ENCODE peak calls at places on chromosomes 16 and 17, in ten cellular contexts. R, W, A, V, U, H, Z, B, L and Y are unnamed samples.

GRCh38 chr17:38511126-38512108 is 83.2 kb downstream of the ARHGAP23 start:
- DNase-seq in A (no peak), V (peak), H (peak), U (no peak), W (no peak), B (no peak), Z (no peak), R (no peak), L (no peak), Y (peak)

GRCh38 chr17:47281246-47281645 is 27.6 kb downstream of the ITGB3 start:
- DNase-seq in W (no peak), H (no peak), U (no peak), A (no peak), Z (no peak), R (no peak), V (no peak), L (no peak), B (no peak), Y (no peak)

GRCh38 chr17:58332720-58333395 is 4.3 kb upstream of the TSPOAP1 start:
- DNase-seq in R (no peak), V (no peak), H (no peak), Z (no peak), W (no peak), B (peak), A (peak), U (no peak), L (peak), Y (no peak)

GRCh38 chr17:7885357-7886226 is 3.0 kb upstream of the CHD3 start:
- DNase-seq in R (no peak), B (peak), Z (no peak), H (peak), A (peak), W (peak), U (peak), L (peak), V (peak), Y (peak)

GRCh38 chr17:39563476-39563875 is 44.2 kb downstream of the NEUROD2 start:
- DNase-seq in R (no peak), U (no peak), V (no peak), H (no peak), W (no peak), B (no peak), Z (peak), L (no peak), A (no peak), Y (peak)

GRCh38 chr17:67032985-67033384 is 11.4 kb upstream of the CACNG1 start:
- DNase-seq in B (no peak), A (no peak), W (no peak), V (no peak), L (no peak), Z (no peak), H (no peak), R (no peak), U (no peak), Y (no peak)

GRCh38 chr16:20004931-20005330 is 68.8 kb downstream of the GPR139 start:
- DNase-seq in Z (no peak), U (no peak), V (no peak), R (no peak), W (no peak), B (no peak), H (no peak), A (no peak), L (no peak), Y (no peak)

GRCh38 chr16:69610356-69610755 is 44.6 kb downstream of the NFAT5 start:
- DNase-seq in B (no peak), Z (no peak), U (no peak), W (no peak), L (no peak), V (no peak), R (no peak), H (no peak), A (no peak), Y (no peak)

GRCh38 chr17:53765609-53766008 is 57.1 kb upstream of the KIF2B start:
- DNase-seq in Z (no peak), V (no peak), A (no peak), R (no peak), U (no peak), H (no peak), B (no peak), W (no peak), L (no peak), Y (no peak)

GRCh38 chr17:6471531-6472465 is 27.5 kb downstream of the PIMREG start:
- DNase-seq in R (no peak), U (no peak), V (peak), H (peak), A (no peak), Z (no peak), L (no peak), B (no peak), W (no peak), Y (peak)

GRCh38 chr17:48259710-48260291 is 152.2 kb downstream of the SNX11 start:
- DNase-seq in B (no peak), L (peak), R (no peak), A (no peak), V (no peak), H (no peak), Z (no peak), W (peak), U (peak), Y (peak)

GRCh38 chr16:69241911-69242310 is 54.9 kb downstream of the SNTB2 start:
- DNase-seq in U (no peak), H (no peak), A (no peak), W (no peak), B (no peak), V (no peak), R (no peak), Z (no peak), L (no peak), Y (peak)

GRCh38 chr16:56257260-56257659 is 66.0 kb downstream of the GNAO1 start:
- DNase-seq in A (peak), R (no peak), V (peak), H (no peak), U (peak), L (no peak), W (no peak), Z (peak), B (no peak), Y (no peak)

GRCh38 chr17:2406903-2407790 is 6.3 kb upstream of the MNT start:
- DNase-seq in R (peak), V (no peak), L (no peak), B (no peak), H (peak), W (no peak), U (no peak), Z (no peak), A (peak), Y (peak)

GRCh38 chr17:18224053-18224427 is 1.4 kb upstream of the LLGL1 start:
- DNase-seq in W (no peak), R (no peak), V (no peak), A (no peak), L (no peak), B (no peak), Z (no peak), U (no peak), H (no peak), Y (no peak)

GRCh38 chr16:71537643-71538042 is 11.4 kb downstream of the CHST4 start:
- DNase-seq in U (peak), L (peak), B (no peak), V (no peak), W (no peak), H (peak), Z (no peak), A (no peak), R (no peak), Y (peak)

GRCh38 chr16:87303962-87304521 is 13.2 kb downstream of the C16orf95 start:
- DNase-seq in R (no peak), L (no peak), Z (no peak), B (no peak), V (no peak), H (no peak), U (no peak), W (no peak), A (no peak), Y (no peak)

GRCh38 chr16:75488322-75488721 is 6.9 kb downstream of the CHST6 start:
- DNase-seq in A (no peak), R (no peak), U (no peak), L (no peak), V (no peak), Z (no peak), H (no peak), W (no peak), B (no peak), Y (no peak)

GRCh38 chr16:66026211-66026610 is 340.3 kb upstream of the CDH5 start:
- DNase-seq in V (no peak), L (peak), B (no peak), A (no peak), R (no peak), Z (peak), W (peak), H (no peak), U (peak), Y (peak)

GRCh38 chr16:80071964-80072363 is 468.8 kb upstream of the DYNLRB2 start:
- DNase-seq in L (no peak), W (no peak), Z (no peak), R (no peak), U (no peak), B (no peak), H (no peak), A (no peak), V (no peak), Y (no peak)

GRCh38 chr16:10964891-10965326 is 20.5 kb downstream of the CLEC16A start:
- DNase-seq in H (no peak), Z (no peak), U (no peak), B (peak), L (no peak), R (no peak), A (no peak), V (no peak), W (no peak), Y (no peak)

GRCh38 chr17:79650283-79650682 is 39.4 kb upstream of the RBFOX3 start:
- DNase-seq in R (no peak), B (no peak), H (no peak), W (no peak), A (no peak), L (no peak), U (no peak), Z (no peak), V (no peak), Y (no peak)

GRCh38 chr17:41271858-41272257 is 3.6 kb upstream of the KRTAP9-7 start:
- DNase-seq in R (no peak), H (no peak), U (no peak), W (no peak), L (no peak), Z (no peak), V (no peak), A (no peak), B (no peak), Y (no peak)

GRCh38 chr16:49283376-49284049 is 1.9 kb upstream of the CBLN1 start:
- DNase-seq in B (no peak), H (no peak), U (no peak), A (no peak), V (no peak), L (no peak), R (no peak), W (no peak), Z (no peak), Y (no peak)

GRCh38 chr16:46883353-46883689 is 841 bp upstream of the GPT2 start:
- DNase-seq in W (peak), U (peak), H (no peak), V (no peak), L (no peak), A (no peak), B (no peak), R (no peak), Z (no peak), Y (no peak)

GRCh38 chr16:57813466-57813865 is 11.2 kb upstream of the KIFC3 start:
- DNase-seq in R (no peak), V (no peak), B (no peak), U (no peak), A (no peak), L (no peak), W (no peak), Z (no peak), H (no peak), Y (no peak)

GRCh38 chr16:68504066-68504465 is 35.0 kb upstream of the ZFP90 start:
- DNase-seq in Z (no peak), L (no peak), U (no peak), B (no peak), A (no peak), V (no peak), R (no peak), W (no peak), H (no peak), Y (no peak)

GRCh38 chr16:19105131-19105530 is 8.6 kb upstream of the ITPRIPL2 start:
- DNase-seq in L (no peak), U (no peak), H (no peak), V (no peak), W (no peak), A (no peak), Z (no peak), B (no peak), R (no peak), Y (no peak)

GRCh38 chr17:44439168-44439567 is 49.7 kb upstream of the ITGA2B start:
- DNase-seq in W (no peak), Z (no peak), L (no peak), H (no peak), R (no peak), U (no peak), A (no peak), B (no peak), V (no peak), Y (no peak)

GRCh38 chr17:59399914-59400313 is 68.5 kb downstream of the YPEL2 start:
- DNase-seq in B (no peak), R (no peak), H (no peak), V (no peak), W (no peak), U (no peak), Z (no peak), A (no peak), L (no peak), Y (no peak)

GRCh38 chr17:66726846-66727245 is 108.1 kb upstream of the CACNG5 start:
- DNase-seq in Z (no peak), L (no peak), U (no peak), H (no peak), A (no peak), W (no peak), B (no peak), R (no peak), V (no peak), Y (no peak)

GRCh38 chr17:65941500-65941899 is 250.4 kb downstream of the CEP112 start:
- DNase-seq in B (no peak), Z (no peak), R (no peak), A (no peak), H (no peak), U (no peak), L (no peak), V (no peak), W (no peak), Y (peak)

GRCh38 chr17:33038740-33039139 is 47.1 kb downstream of the SPACA3 start:
- DNase-seq in U (peak), R (no peak), A (no peak), W (peak), V (no peak), H (peak), B (no peak), L (peak), Z (no peak), Y (peak)

GRCh38 chr17:9668532-9668931 is 23.2 kb downstream of the USP43 start:
- DNase-seq in U (no peak), H (peak), V (no peak), Z (no peak), W (no peak), R (peak), A (no peak), B (no peak), L (peak), Y (no peak)

GRCh38 chr16:50300942-50301625 is 34.7 kb downstream of the ADCY7 start:
- DNase-seq in B (peak), W (no peak), L (no peak), V (no peak), A (no peak), Z (no peak), H (peak), R (no peak), U (no peak), Y (peak)

GRCh38 chr16:1101133-1101532 is 5.1 kb upstream of the C1QTNF8 start:
- DNase-seq in U (peak), H (no peak), R (no peak), A (no peak), V (no peak), B (no peak), Z (no peak), W (no peak), L (no peak), Y (no peak)

GRCh38 chr16:24610421-24610765 is 71.0 kb downstream of the RBBP6 start:
- DNase-seq in R (no peak), W (no peak), B (no peak), A (peak), U (peak), V (peak), L (no peak), Z (no peak), H (peak), Y (peak)

GRCh38 chr17:40313660-40314556 is 4.9 kb downstream of the RARA start:
- DNase-seq in W (no peak), H (no peak), U (peak), B (no peak), Z (peak), A (no peak), L (no peak), R (no peak), V (peak), Y (no peak)

GRCh38 chr16:58243528-58244004 is 45.7 kb upstream of the CSNK2A2 start:
- DNase-seq in Z (no peak), A (no peak), W (no peak), R (no peak), L (no peak), V (no peak), B (no peak), U (no peak), H (no peak), Y (no peak)